ENCODE peak calls at places on chromosomes 11 and 22, in four cellular contexts. B is tibial artery, N is heart right ventricle, T is epithelial cell of esophagus. D is an unnamed sample.

GRCh38 chr11:125315088-125315740 is 150.7 kb downstream of the PKNOX2 start:
- DNase-seq in B (no peak), T (no peak), N (peak), D (peak)

GRCh38 chr11:1888347-1888753 is 3.3 kb downstream of the PRR33 start:
- DNase-seq in N (peak), B (no peak), T (no peak), D (no peak)

GRCh38 chr11:21865541-21865940 is 327.3 kb upstream of the ANO5 start:
- DNase-seq in T (no peak), B (no peak), N (no peak), D (no peak)

GRCh38 chr22:32590556-32590955 is 115.9 kb downstream of the FBXO7 start:
- DNase-seq in B (no peak), N (no peak), T (peak), D (no peak)

GRCh38 chr11:129364143-129364654 is 11.4 kb upstream of the BARX2 start:
- DNase-seq in B (peak), T (peak), N (peak), D (peak)

GRCh38 chr11:116294630-116295029 is 478.2 kb downstream of the BUD13 start:
- DNase-seq in T (peak), N (no peak), B (no peak), D (no peak)

GRCh38 chr11:69153661-69154060 is 2.1 kb upstream of the SMIM38 start:
- DNase-seq in N (no peak), B (peak), T (peak), D (no peak)

GRCh38 chr11:112752563-112752962 is 208.7 kb upstream of the NCAM1 start:
- DNase-seq in T (no peak), N (no peak), B (no peak), D (no peak)

GRCh38 chr11:74818283-74818946 is 69.8 kb downstream of the RNF169 start:
- DNase-seq in N (no peak), B (no peak), T (no peak), D (no peak)

GRCh38 chr11:74819400-74819799 is 70.8 kb downstream of the RNF169 start:
- DNase-seq in N (no peak), T (no peak), B (no peak), D (no peak)

GRCh38 chr11:74820763-74821162 is 72.1 kb downstream of the RNF169 start:
- DNase-seq in N (no peak), B (no peak), T (peak), D (no peak)

GRCh38 chr11:74816664-74817063 is 68.0 kb downstream of the RNF169 start:
- DNase-seq in T (no peak), B (no peak), N (no peak), D (no peak)

GRCh38 chr11:74815966-74816365 is 67.3 kb downstream of the RNF169 start:
- DNase-seq in T (no peak), B (no peak), N (no peak), D (no peak)
- TF ChIP-seq CTCF in T (no peak), B (no peak), N (no peak), D (no peak)

GRCh38 chr22:20511578-20512259 is 4.3 kb downstream of the MED15 start:
- DNase-seq in B (no peak), N (no peak), T (no peak), D (no peak)

GRCh38 chr22:20508815-20509271 is 1.4 kb downstream of the MED15 start:
- DNase-seq in T (peak), B (no peak), N (no peak), D (no peak)

GRCh38 chr22:20507253-20508066 is at the start of gene MED15:
- DNase-seq in N (peak), T (peak), B (peak), D (peak)

GRCh38 chr22:20510811-20511577 is 3.6 kb downstream of the MED15 start:
- DNase-seq in B (no peak), T (peak), N (no peak), D (no peak)

DNA sequence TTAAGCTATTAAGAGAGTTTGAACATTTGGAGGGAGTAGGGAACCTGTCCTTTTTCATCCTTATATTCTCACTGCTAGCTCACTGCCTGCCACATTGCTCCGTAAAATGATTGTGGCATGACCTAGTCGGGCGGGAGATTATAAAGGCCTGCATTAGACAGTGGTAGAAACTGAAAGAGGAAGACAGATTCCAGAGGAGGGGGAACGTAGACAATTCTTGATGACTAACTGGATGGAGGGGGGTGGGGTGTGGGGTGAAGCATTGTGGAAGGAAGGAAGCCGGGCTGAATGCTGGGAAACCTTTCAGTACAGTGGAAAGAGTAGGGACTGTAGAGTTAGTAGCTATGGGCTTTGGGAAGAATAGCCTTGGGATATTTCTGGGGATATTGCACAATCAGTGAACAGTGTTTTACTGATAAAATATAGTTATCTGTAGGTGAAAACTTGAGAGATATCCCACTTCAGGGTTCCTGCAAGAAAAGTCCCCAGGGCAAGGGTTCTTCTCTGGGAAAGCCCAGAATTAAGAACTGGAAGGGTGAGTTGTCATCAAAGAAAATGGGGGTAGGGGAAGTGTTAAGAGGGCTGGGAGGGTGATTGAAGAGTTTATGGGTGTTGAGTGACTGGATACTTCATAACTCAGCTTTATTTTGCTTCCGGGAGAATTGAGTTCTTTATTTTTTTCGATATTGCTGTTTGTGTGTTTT is 2.1 kb downstream of the MED15 start:
- DNase-seq in B (peak), T (peak), N (peak), D (peak)
- H3K4me3 ChIP-seq in B (peak), T (peak), N (peak), D (peak)

GRCh38 chr11:131739243-131739882 is 368.9 kb downstream of the NTM start:
- DNase-seq in N (no peak), T (no peak), B (no peak), D (no peak)

GRCh38 chr11:131734871-131735270 is 364.5 kb downstream of the NTM start:
- DNase-seq in T (no peak), B (no peak), N (no peak), D (no peak)

DNA sequence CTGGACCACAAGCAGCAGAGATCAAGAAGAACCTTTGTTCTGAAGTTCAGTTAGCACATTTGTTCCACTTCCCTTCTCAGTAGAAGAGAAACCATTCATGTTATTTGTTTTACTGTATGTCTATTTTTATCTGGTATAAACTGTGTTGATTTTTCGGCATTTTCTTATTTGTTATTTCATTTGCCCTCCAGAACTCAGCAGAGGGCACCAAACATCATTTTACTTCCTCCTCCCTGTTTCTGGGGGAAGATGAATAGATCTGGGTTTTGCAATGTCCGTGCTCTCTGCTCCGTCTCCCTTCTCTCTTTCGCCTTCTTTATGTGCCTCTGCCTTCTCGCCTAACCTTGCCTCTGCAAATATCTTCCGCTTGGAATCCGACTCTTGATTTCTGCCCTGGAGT is 366.9 kb downstream of the NTM start:
- DNase-seq in T (peak), B (no peak), N (no peak), D (no peak)
- TF ChIP-seq CTCF in T (no peak), B (no peak), N (no peak), D (no peak)

GRCh38 chr11:101326141-101326540 is 196.5 kb upstream of the PGR start:
- DNase-seq in B (no peak), N (no peak), T (no peak), D (no peak)

GRCh38 chr11:101331411-101331810 is 201.8 kb upstream of the PGR start:
- DNase-seq in N (no peak), T (no peak), B (no peak), D (no peak)

GRCh38 chr11:101323997-101324396 is 194.4 kb upstream of the PGR start:
- DNase-seq in N (no peak), B (no peak), T (no peak), D (no peak)

DNA sequence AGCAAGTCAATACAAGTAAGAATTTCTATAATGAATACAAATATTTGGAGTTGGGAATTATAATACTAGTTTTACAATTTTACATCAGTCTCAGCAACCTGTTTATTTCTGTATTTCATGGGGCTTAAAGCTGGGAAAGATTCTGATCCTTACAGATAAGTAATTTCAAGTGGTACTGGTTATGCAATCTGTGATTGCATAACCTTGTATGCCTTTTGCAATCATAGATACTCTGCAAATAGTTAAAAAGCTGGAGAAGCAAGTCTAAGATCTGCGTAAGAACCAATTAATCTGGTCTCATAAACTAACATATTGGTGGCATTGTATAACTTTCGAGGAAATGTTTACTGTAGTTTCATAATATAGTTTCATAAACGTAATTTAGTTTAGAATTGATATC is 198.3 kb upstream of the PGR start:
- DNase-seq in N (no peak), T (peak), B (no peak), D (no peak)
- H3K4me3 ChIP-seq in N (no peak), T (no peak), B (no peak), D (no peak)